ENCODE peak calls at places on chromosomes 2 and 18, in eight cellular contexts. F, S, N, K, D, Z, T and O are unnamed samples.

GRCh38 chr18:9296233-9297006 is 38.2 kb upstream of the TWSG1 start:
- DNase-seq in K (no peak), N (no peak), D (no peak), S (no peak), T (no peak), Z (peak), F (peak), O (no peak)

GRCh38 chr2:232477751-232478510 is 9.7 kb downstream of the ECEL1 start:
- DNase-seq in T (no peak), K (no peak), S (no peak), D (no peak), Z (no peak), F (no peak), N (peak), O (no peak)

GRCh38 chr18:48675330-48675761 is 136.5 kb downstream of the CTIF start:
- DNase-seq in T (peak), N (peak), S (peak), Z (peak), K (peak), F (peak), D (peak), O (peak)

GRCh38 chr2:145860083-145860482 is 1340.2 kb upstream of the ZEB2 start:
- DNase-seq in S (no peak), Z (no peak), N (no peak), F (no peak), T (no peak), D (no peak), K (no peak), O (no peak)

GRCh38 chr2:214203199-214203598 is 207.7 kb upstream of the VWC2L start:
- DNase-seq in F (no peak), Z (no peak), N (no peak), S (no peak), K (no peak), T (no peak), D (no peak), O (no peak)

GRCh38 chr2:211361383-211361782 is 805.0 kb downstream of the CPS1 start:
- DNase-seq in D (no peak), Z (no peak), N (no peak), T (no peak), F (no peak), S (no peak), K (no peak), O (no peak)

GRCh38 chr18:50636366-50637057 is 76.6 kb downstream of the MAPK4 start:
- DNase-seq in S (no peak), D (no peak), F (no peak), Z (no peak), K (no peak), N (no peak), T (no peak), O (no peak)

GRCh38 chr2:157438907-157439791 is 4.7 kb downstream of the CYTIP start:
- DNase-seq in N (no peak), F (peak), D (no peak), Z (peak), K (no peak), T (no peak), S (peak), O (no peak)

GRCh38 chr2:54839526-54840255 is 116.2 kb downstream of the EML6 start:
- DNase-seq in T (no peak), D (no peak), F (no peak), N (no peak), K (no peak), S (no peak), Z (no peak), O (no peak)

GRCh38 chr2:176079285-176079830 is 4.4 kb downstream of the EVX2 start:
- DNase-seq in K (no peak), T (no peak), N (no peak), Z (no peak), S (no peak), D (no peak), F (no peak), O (peak)

GRCh38 chr2:230777681-230778080 is 65.0 kb downstream of the CAB39 start:
- DNase-seq in F (no peak), S (peak), T (no peak), Z (no peak), K (no peak), N (no peak), D (no peak), O (no peak)

GRCh38 chr2:222709191-222709891 is 37.9 kb downstream of the MOGAT1 start:
- DNase-seq in Z (peak), T (no peak), F (no peak), D (no peak), K (no peak), N (no peak), S (peak), O (no peak)

GRCh38 chr2:189599245-189599644 is 18.7 kb upstream of the SLC40A1 start:
- DNase-seq in S (no peak), F (no peak), T (no peak), Z (no peak), D (no peak), K (no peak), N (no peak), O (no peak)

GRCh38 chr2:24313744-24314632 is 46.3 kb downstream of the ITSN2 start:
- DNase-seq in S (peak), K (no peak), Z (no peak), F (no peak), D (no peak), N (no peak), T (no peak), O (no peak)

GRCh38 chr2:26173596-26174482 is 951 bp downstream of the GAREM2 start:
- DNase-seq in D (no peak), Z (no peak), T (no peak), K (no peak), F (no peak), N (no peak), S (no peak), O (no peak)

GRCh38 chr2:233935426-233935825 is 18.3 kb downstream of the TRPM8 start:
- DNase-seq in K (no peak), T (no peak), Z (no peak), N (no peak), F (no peak), D (no peak), S (no peak), O (no peak)

GRCh38 chr2:170817247-170817998 is 736 bp downstream of the GAD1 start:
- DNase-seq in Z (peak), F (peak), S (peak), K (no peak), N (no peak), D (peak), T (no peak), O (peak)

GRCh38 chr2:119490653-119491195 is 33.6 kb downstream of the SCTR start:
- DNase-seq in K (no peak), F (no peak), Z (no peak), S (no peak), T (no peak), D (no peak), N (no peak), O (no peak)

GRCh38 chr2:128289439-128289838 is 29.2 kb downstream of the HS6ST1 start:
- DNase-seq in S (no peak), K (no peak), F (no peak), T (no peak), Z (no peak), N (no peak), D (no peak), O (no peak)

GRCh38 chr2:121429119-121429903 is 101.4 kb upstream of the RNU4ATAC start:
- DNase-seq in N (no peak), F (no peak), T (no peak), S (no peak), K (no peak), D (no peak), Z (no peak), O (no peak)

GRCh38 chr2:192467953-192468660 is 273.4 kb upstream of the TMEFF2 start:
- DNase-seq in F (no peak), D (no peak), T (no peak), K (no peak), S (no peak), Z (no peak), N (no peak), O (no peak)

GRCh38 chr2:44975571-44976450 is 33.4 kb downstream of the SIX2 start:
- DNase-seq in F (no peak), K (no peak), N (no peak), Z (no peak), T (no peak), S (no peak), D (no peak), O (no peak)

GRCh38 chr2:2271471-2271941 is 59.6 kb downstream of the MYT1L start:
- DNase-seq in T (no peak), D (no peak), S (peak), Z (peak), F (no peak), N (no peak), K (no peak), O (no peak)

GRCh38 chr2:148552675-148553331 is 91.7 kb upstream of the EPC2 start:
- DNase-seq in F (peak), S (peak), T (no peak), N (no peak), Z (peak), K (no peak), D (no peak), O (no peak)

GRCh38 chr2:210623506-210623905 is 67.1 kb downstream of the CPS1 start:
- DNase-seq in N (no peak), K (no peak), D (no peak), F (peak), T (no peak), S (no peak), Z (no peak), O (no peak)

GRCh38 chr2:142758973-142759372 is 118.5 kb upstream of the KYNU start:
- DNase-seq in T (no peak), D (no peak), Z (no peak), F (no peak), S (no peak), K (no peak), N (no peak), O (no peak)

GRCh38 chr2:53740170-53740569 is 27.4 kb upstream of the CHAC2 start:
- DNase-seq in S (peak), N (no peak), Z (peak), F (peak), D (no peak), T (no peak), K (no peak), O (no peak)

GRCh38 chr18:56066524-56067215 is 478.7 kb upstream of the TCF4 start:
- DNase-seq in S (no peak), Z (no peak), N (no peak), F (no peak), D (no peak), K (no peak), T (no peak), O (no peak)